ENCODE peak calls at places on chromosomes 6 and 20, in five cellular contexts. F is fibroblast of mammary gland, N is astrocyte of the spinal cord, V is AG10803, A is BE2C. E is an unnamed sample.

GRCh38 chr6:98904096-98904495 is 43.6 kb downstream of the FBXL4 start:
- DNase-seq in F (no peak), N (no peak), V (peak), A (no peak), E (no peak)

GRCh38 chr6:19712998-19713397 is 124.2 kb upstream of the ID4 start:
- DNase-seq in F (no peak), N (no peak), V (no peak), A (no peak), E (no peak)

GRCh38 chr6:98539669-98540207 is 294.6 kb upstream of the POU3F2 start:
- DNase-seq in F (no peak), N (no peak), V (no peak), A (peak), E (peak)

GRCh38 chr6:121885399-121886152 is 450.1 kb downstream of the GJA1 start:
- DNase-seq in F (no peak), N (no peak), V (peak), A (no peak), E (no peak)

GRCh38 chr6:71107935-71108420 is 151.1 kb upstream of the B3GAT2 start:
- DNase-seq in F (peak), N (peak), V (peak), A (no peak), E (no peak)

GRCh38 chr6:158817298-158818007 is 1.7 kb downstream of the EZR start:
- DNase-seq in F (no peak), N (peak), V (peak), A (peak), E (peak)

GRCh38 chr6:33978593-33979150 is 167.2 kb downstream of the GRM4 start:
- DNase-seq in F (no peak), N (no peak), V (no peak), A (no peak), E (no peak)

GRCh38 chr6:148629197-148629909 is 117.5 kb upstream of the UST start:
- DNase-seq in F (peak), N (peak), V (peak), A (no peak), E (no peak)

GRCh38 chr6:142850653-142851434 is 94.1 kb downstream of the HIVEP2 start:
- DNase-seq in F (peak), N (peak), V (peak), A (no peak), E (peak)

GRCh38 chr6:146389740-146390139 is 153.9 kb upstream of the RAB32 start:
- DNase-seq in F (no peak), N (no peak), V (no peak), A (no peak), E (no peak)

GRCh38 chr20:43824699-43825402 is 89.8 kb upstream of the TOX2 start:
- DNase-seq in F (peak), N (peak), V (peak), A (peak), E (peak)

GRCh38 chr6:31114970-31115849 is 610 bp downstream of the PSORS1C1 start:
- DNase-seq in F (peak), N (peak), V (peak), A (no peak), E (no peak)

GRCh38 chr6:136307351-136307750 is 17.7 kb upstream of the BCLAF1 start:
- DNase-seq in F (no peak), N (no peak), V (no peak), A (peak), E (no peak)

GRCh38 chr6:110256366-110256765 is 76.1 kb downstream of the CDC40 start:
- DNase-seq in F (no peak), N (no peak), V (no peak), A (no peak), E (no peak)

GRCh38 chr20:31849306-31849930 is 4.0 kb upstream of the FOXS1 start:
- DNase-seq in F (no peak), N (no peak), V (no peak), A (no peak), E (no peak)

GRCh38 chr6:84908304-84908904 is 144.0 kb upstream of the TBX18 start:
- DNase-seq in F (no peak), N (peak), V (no peak), A (no peak), E (no peak)

GRCh38 chr20:35451295-35451694 is 4.1 kb upstream of the CEP250 start:
- DNase-seq in F (no peak), N (no peak), V (no peak), A (no peak), E (no peak)

GRCh38 chr20:35444226-35444625 is 6.2 kb upstream of the GDF5 start:
- DNase-seq in F (no peak), N (no peak), V (no peak), A (no peak), E (no peak)

GRCh38 chr20:35448788-35449373 is 6.5 kb upstream of the CEP250 start:
- DNase-seq in F (no peak), N (no peak), V (no peak), A (no peak), E (no peak)

GRCh38 chr20:35446356-35447078 is 8.5 kb upstream of the GDF5 start:
- DNase-seq in F (no peak), N (no peak), V (no peak), A (no peak), E (no peak)

GRCh38 chr20:35447082-35447789 is 8.2 kb upstream of the CEP250 start:
- DNase-seq in F (peak), N (peak), V (peak), A (peak), E (peak)
- H3K4me3 ChIP-seq in F (no peak), N (no peak), V (peak), A (peak), E (peak)

DNA sequence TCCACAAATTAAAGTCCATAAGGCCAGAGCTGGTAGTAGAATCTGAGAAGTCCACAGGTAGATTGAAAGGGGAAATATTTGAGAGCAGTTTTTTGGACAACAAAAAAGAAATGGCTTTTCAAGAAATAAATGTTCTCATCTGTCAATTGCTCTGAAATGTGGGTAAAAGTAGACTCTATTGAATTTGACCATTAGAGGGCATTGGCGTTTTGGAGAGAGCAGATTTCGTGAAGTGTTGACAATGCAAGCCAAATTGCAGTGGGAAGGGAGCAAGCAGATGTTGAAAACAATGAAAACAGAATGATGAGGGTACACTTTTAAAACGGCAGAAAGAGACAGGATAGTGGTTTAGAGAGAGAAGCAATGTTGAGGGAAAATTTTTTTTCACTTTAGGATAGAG is 149.1 kb upstream of the FAM83B start:
- DNase-seq in F (peak), N (no peak), V (peak), A (no peak), E (peak)
- TF ChIP-seq CTCF in F (peak), N (peak), V (peak), A (peak), E (no peak)

DNA sequence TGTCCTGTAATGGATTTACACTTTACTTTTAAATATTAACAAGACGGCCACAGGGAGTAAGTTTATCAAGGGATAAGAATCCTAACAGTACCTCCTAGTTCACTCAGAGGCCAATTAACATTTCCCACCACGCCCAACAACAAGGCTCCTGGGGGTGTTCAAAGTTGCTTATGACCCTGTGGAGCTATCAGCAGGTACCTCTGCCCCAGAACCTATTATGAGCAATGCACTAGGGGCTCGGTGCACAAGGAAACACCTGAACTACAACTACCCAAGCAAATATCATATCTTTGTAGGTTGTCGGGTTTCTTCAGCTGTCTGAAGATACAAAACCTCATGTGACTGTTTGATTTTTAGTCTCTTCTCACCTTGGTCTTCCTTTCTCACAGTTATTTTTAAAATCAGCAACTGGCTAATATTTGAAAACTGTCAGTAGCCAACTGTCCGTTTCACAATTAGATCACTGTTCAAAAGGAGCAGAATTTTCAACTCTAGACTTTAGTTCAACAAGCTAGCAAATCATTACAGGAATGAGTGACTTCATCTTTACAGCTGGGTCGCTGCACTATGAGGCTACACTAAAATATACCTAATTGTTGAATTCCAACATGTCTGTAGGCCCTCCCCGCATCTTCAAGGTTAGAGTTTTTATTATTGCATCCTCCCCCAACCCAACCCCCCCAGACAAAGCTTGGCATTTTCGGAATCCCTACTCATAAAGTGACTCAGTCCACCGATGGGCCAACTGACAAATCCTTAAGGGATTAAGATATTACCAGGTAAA is 38.1 kb downstream of the B4GALT5 start:
- DNase-seq in F (no peak), N (no peak), V (no peak), A (no peak), E (peak)
- H3K4me3 ChIP-seq in F (no peak), N (no peak), V (no peak), A (no peak), E (peak)

GRCh38 chr6:112429226-112429625 is 82.1 kb downstream of the RFPL4B start:
- DNase-seq in F (no peak), N (peak), V (peak), A (peak), E (no peak)
- TF ChIP-seq CTCF in F (peak), N (peak), V (peak), A (peak), E (no peak)

GRCh38 chr20:17457064-17457463 is 74.1 kb downstream of the BFSP1 start:
- DNase-seq in F (no peak), N (no peak), V (no peak), A (no peak), E (no peak)
- H3K4me3 ChIP-seq in F (no peak), N (no peak), V (no peak), A (no peak), E (no peak)

E was measured in GM12865.